ENCODE peak calls at places on chromosomes 3 and 15, in six cellular contexts. Q is mesenteric fat pad, N is A549, E is AG09319, Y is skeletal muscle cell, K is T47D. S is an unnamed sample.
A peak's percentile ranks its signal among the peaks of the same experiment; 100 is the strongest.

GRCh38 chr15:93168913-93169312 is 79.9 kb upstream of the RGMA start:
- DNase-seq in N (no peak), Q (no peak), K (no peak), E (no peak), Y (no peak), S (no peak)

GRCh38 chr15:81492303-81492702 is 118.3 kb upstream of the TMC3 start:
- DNase-seq in Q (no peak), K (no peak), N (no peak), E (no peak), Y (peak; percentile 74), S (no peak)

GRCh38 chr3:40317061-40317676 is 7.7 kb downstream of the EIF1B start:
- DNase-seq in Q (no peak), Y (peak; percentile 28), K (peak; percentile 70), N (peak; percentile 58), E (no peak), S (peak; percentile 58)

GRCh38 chr15:80174017-80174746 is 21.4 kb downstream of the FAH start:
- DNase-seq in E (peak; percentile 55), Y (peak; percentile 63), Q (no peak), K (peak; percentile 67), N (no peak), S (no peak)

GRCh38 chr3:126540342-126540849 is 16.4 kb downstream of the CHST13 start:
- DNase-seq in Y (peak; percentile 80), E (peak; percentile 57), Q (peak; percentile 35), N (peak; percentile 33), K (peak; percentile 49), S (peak; percentile 92)

GRCh38 chr3:8539419-8539818 is 37.8 kb downstream of the LMCD1 start:
- DNase-seq in Y (peak; percentile 55), K (no peak), E (no peak), N (no peak), Q (no peak), S (no peak)

GRCh38 chr15:90592144-90592887 is 62.6 kb downstream of the CRTC3 start:
- DNase-seq in K (peak; percentile 16), Y (peak; percentile 68), E (peak; percentile 20), N (peak; percentile 77), Q (no peak), S (no peak)

GRCh38 chr3:107263269-107264021 is 113.8 kb upstream of the CCDC54 start:
- DNase-seq in Y (peak; percentile 64), N (no peak), E (no peak), K (no peak), Q (no peak), S (no peak)

GRCh38 chr3:133097214-133097613 is 59.0 kb downstream of the TMEM108 start:
- DNase-seq in Y (peak; percentile 12), Q (no peak), N (no peak), K (no peak), E (no peak), S (no peak)

GRCh38 chr3:108159865-108160264 is 62.4 kb downstream of the IFT57 start:
- DNase-seq in Y (no peak), E (no peak), N (no peak), Q (no peak), K (no peak), S (peak; percentile 20)

GRCh38 chr3:36496734-36497133 is 116.4 kb downstream of the STAC start:
- DNase-seq in Q (no peak), E (peak; percentile 72), K (no peak), N (no peak), Y (no peak), S (peak; percentile 25)

GRCh38 chr3:70519913-70520659 is 207.6 kb upstream of the MDFIC2 start:
- DNase-seq in Y (no peak), K (no peak), N (no peak), Q (no peak), E (no peak), S (no peak)